ENCODE peak calls at places on chromosomes 11 and 22, in nine cellular contexts. B, Z, Y, K, Q, M, N, L and E are unnamed samples.
A peak's percentile ranks its signal among the peaks of the same experiment; 100 is the strongest.

GRCh38 chr11:7004482-7004881 is 15.7 kb downstream of the ZNF214 start:
- DNase-seq in B (no peak), Z (no peak), Y (peak; percentile 72), K (no peak), Q (no peak), M (peak; percentile 44), N (no peak), L (peak; percentile 18), E (no peak)

GRCh38 chr11:70127653-70128434 is 49.7 kb downstream of the ANO1 start:
- DNase-seq in B (no peak), Z (no peak), Y (no peak), K (no peak), Q (no peak), M (peak; percentile 55), N (no peak), L (no peak), E (no peak)

GRCh38 chr11:128687321-128687720 is 6.6 kb upstream of the FLI1 start:
- DNase-seq in B (peak; percentile 75), Z (peak; percentile 82), Y (no peak), K (no peak), Q (no peak), M (no peak), N (no peak), L (no peak), E (peak; percentile 49)

GRCh38 chr11:74253361-74253760 is 58.1 kb downstream of the P4HA3 start:
- DNase-seq in B (no peak), Z (no peak), Y (no peak), K (no peak), Q (no peak), M (no peak), N (no peak), L (no peak), E (no peak)

GRCh38 chr11:72758690-72759389 is 6.6 kb upstream of the ARAP1 start:
- DNase-seq in B (no peak), Z (peak; percentile 90), Y (no peak), K (no peak), Q (peak; percentile 67), M (peak; percentile 98), N (peak; percentile 85), L (peak; percentile 66), E (peak; percentile 92)

GRCh38 chr11:30789270-30789669 is 203.1 kb upstream of the MPPED2 start:
- DNase-seq in B (no peak), Z (no peak), Y (no peak), K (no peak), Q (no peak), M (peak; percentile 36), N (no peak), L (no peak), E (no peak)

GRCh38 chr22:42688241-42688913 is 32.3 kb downstream of the A4GALT start:
- DNase-seq in B (peak; percentile 49), Z (peak; percentile 97), Y (peak; percentile 73), K (no peak), Q (peak; percentile 82), M (peak; percentile 96), N (peak; percentile 91), L (peak; percentile 93), E (no peak)

GRCh38 chr11:46332568-46333128 is 14.6 kb upstream of the DGKZ start:
- DNase-seq in B (no peak), Z (no peak), Y (no peak), K (no peak), Q (no peak), M (no peak), N (no peak), L (no peak), E (no peak)

GRCh38 chr11:112315861-112316739 is 55.4 kb upstream of the PLET1 start:
- DNase-seq in B (no peak), Z (no peak), Y (no peak), K (no peak), Q (no peak), M (no peak), N (no peak), L (no peak), E (no peak)

GRCh38 chr22:31956360-31956759 is 12.0 kb downstream of the YWHAH start:
- DNase-seq in B (no peak), Z (peak; percentile 26), Y (no peak), K (no peak), Q (no peak), M (no peak), N (peak; percentile 7), L (no peak), E (no peak)

GRCh38 chr11:111422494-111423249 is 43.6 kb upstream of the POU2AF1 start:
- DNase-seq in B (peak; percentile 78), Z (no peak), Y (no peak), K (peak; percentile 92), Q (peak; percentile 85), M (peak; percentile 56), N (peak; percentile 76), L (peak; percentile 59), E (no peak)

GRCh38 chr11:112235750-112236390 is 9.6 kb downstream of the PTS start:
- DNase-seq in B (no peak), Z (no peak), Y (no peak), K (no peak), Q (no peak), M (no peak), N (no peak), L (no peak), E (no peak)

GRCh38 chr11:134512061-134512460 is 100.0 kb upstream of the B3GAT1 start:
- DNase-seq in B (no peak), Z (peak; percentile 23), Y (no peak), K (no peak), Q (peak; percentile 32), M (no peak), N (no peak), L (no peak), E (peak; percentile 8)

DNA sequence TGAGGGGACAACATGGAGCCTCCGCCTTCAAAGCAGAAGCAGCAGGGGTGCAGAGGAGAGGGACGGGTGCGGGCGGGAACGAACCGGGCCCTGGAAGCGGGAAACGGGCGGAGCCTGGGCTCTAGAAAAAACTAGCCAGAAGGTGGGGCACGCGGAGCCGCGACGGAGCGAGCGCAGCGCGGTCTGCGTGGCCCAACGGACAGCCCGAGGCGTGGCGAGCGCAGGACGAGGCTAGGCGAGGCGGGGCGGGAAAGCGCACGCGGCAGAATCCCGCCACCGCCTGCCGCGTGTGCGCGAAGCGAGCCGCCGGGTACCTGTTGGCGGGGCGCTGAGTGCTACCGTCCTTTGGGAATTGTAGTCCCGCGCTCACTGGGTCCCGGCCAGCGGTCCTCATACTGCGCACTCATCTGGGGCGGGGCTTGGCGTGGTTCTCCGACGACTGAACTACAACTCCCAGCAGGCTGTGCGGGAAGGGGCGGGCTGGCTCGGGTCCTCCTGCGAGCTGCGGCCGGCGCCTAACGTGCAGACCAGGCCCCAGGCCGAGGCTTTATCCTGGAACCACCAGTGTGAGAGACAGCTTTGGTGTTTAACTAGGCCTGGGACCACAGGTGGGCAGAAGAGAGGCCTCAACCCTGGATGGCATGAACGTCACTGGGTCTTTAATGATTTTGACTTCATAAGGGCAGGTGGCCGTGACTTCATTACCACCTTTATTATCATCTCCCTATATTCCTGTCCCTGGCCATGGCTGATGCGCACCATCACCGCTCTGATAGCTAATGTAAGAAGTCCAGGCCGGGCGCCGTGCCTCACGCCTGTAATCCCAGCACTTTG is at the start of gene ATL3:
- DNase-seq in B (peak; percentile 94), Z (peak; percentile 99), Y (peak; percentile 87), K (peak; percentile 98), Q (peak; percentile 99), M (peak; percentile 98), N (peak; percentile 99), L (peak; percentile 96), E (peak; percentile 90)
- TF ChIP-seq CTCF in B (no peak), Z (peak; percentile 14), Y (no peak), K (no peak), Q (peak; percentile 8), M (peak; percentile 27), N (peak; percentile 17), L (peak; percentile 15), E (no peak)

GRCh38 chr11:60776167-60776566 is 9.0 kb upstream of the MS4A10 start:
- DNase-seq in B (no peak), Z (peak; percentile 63), Y (no peak), K (no peak), Q (no peak), M (no peak), N (no peak), L (no peak), E (no peak)

GRCh38 chr11:60777572-60777971 is 7.6 kb upstream of the MS4A10 start:
- DNase-seq in B (no peak), Z (peak; percentile 47), Y (peak; percentile 33), K (no peak), Q (peak; percentile 64), M (peak; percentile 84), N (no peak), L (no peak), E (no peak)

GRCh38 chr11:60774726-60775125 is 10.4 kb upstream of the MS4A10 start:
- DNase-seq in B (no peak), Z (peak; percentile 64), Y (no peak), K (no peak), Q (no peak), M (no peak), N (no peak), L (no peak), E (no peak)

GRCh38 chr11:60777106-60777505 is 8.0 kb upstream of the MS4A10 start:
- DNase-seq in B (no peak), Z (peak; percentile 1), Y (no peak), K (no peak), Q (no peak), M (no peak), N (no peak), L (no peak), E (no peak)

GRCh38 chr11:60775420-60775961 is 9.6 kb upstream of the MS4A10 start:
- DNase-seq in B (peak; percentile 90), Z (peak; percentile 88), Y (peak; percentile 82), K (peak; percentile 91), Q (peak; percentile 94), M (peak; percentile 96), N (peak; percentile 89), L (peak; percentile 88), E (peak; percentile 55)
- TF ChIP-seq CTCF in B (peak; percentile 90), Z (peak; percentile 80), Y (peak; percentile 89), K (peak; percentile 93), Q (peak; percentile 96), M (peak; percentile 94), N (peak; percentile 92), L (peak; percentile 87), E (peak; percentile 91)

GRCh38 chr22:36982136-36982535 is 37.1 kb downstream of the TST start:
- DNase-seq in B (no peak), Z (no peak), Y (no peak), K (peak; percentile 29), Q (no peak), M (no peak), N (no peak), L (no peak), E (no peak)
- TF ChIP-seq CTCF in B (no peak), Z (no peak), Y (peak; percentile 15), K (peak; percentile 51), Q (no peak), M (peak; percentile 33), N (no peak), L (no peak), E (no peak)

DNA sequence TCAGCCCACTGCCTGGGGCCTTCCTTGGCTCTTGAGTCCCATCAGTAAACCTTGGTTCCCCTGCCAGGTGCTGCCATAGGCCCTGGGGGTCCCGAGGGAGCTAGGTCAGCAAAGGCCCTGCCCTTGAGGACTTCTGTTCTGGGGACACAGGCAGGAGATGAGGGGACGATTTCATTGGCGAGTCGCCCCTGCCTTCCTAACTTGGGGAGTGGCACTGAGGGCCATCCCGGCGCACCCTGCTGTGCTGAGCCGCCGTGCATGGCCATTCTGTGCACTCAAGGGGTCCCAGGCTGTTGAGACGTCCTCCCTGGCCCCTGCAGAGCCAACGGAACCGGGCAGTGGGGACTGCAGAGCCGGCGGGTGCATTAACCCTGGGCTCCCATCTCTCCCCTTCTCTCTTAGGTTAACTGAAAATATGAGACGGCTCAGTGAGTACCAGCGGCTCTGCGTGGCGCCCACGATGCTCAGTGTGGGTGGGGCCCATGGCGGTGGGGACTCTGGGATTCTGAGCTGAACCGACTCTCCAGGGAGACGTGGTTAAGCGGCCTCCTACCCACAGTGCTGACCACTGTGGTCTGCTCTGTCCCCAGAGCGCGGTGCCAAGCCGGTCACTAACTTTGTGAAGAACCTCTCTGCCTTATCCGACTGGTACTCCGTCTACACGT is 43.4 kb downstream of the GRAMD4 start:
- DNase-seq in B (no peak), Z (no peak), Y (no peak), K (no peak), Q (no peak), M (no peak), N (no peak), L (no peak), E (no peak)
- TF ChIP-seq CTCF in B (no peak), Z (no peak), Y (no peak), K (no peak), Q (no peak), M (no peak), N (no peak), L (no peak), E (no peak)